ENCODE peak calls at places on chromosomes 12 and 14, in ten cellular contexts. One of them, this sample, is unnamed.

GRCh38 chr12:1605129-1606020 is 11.0 kb upstream of the FBXL14 start:
- DNase-seq in astrocyte: peak
- DNase-seq in spleen: peak
- DNase-seq in CD4-positive, alpha-beta T cell: peak
- DNase-seq in uterus: peak
- DNase-seq in H9: peak
- DNase-seq in testis: peak
- DNase-seq in right lobe of liver: peak
- DNase-seq in CD8-positive, alpha-beta T cell: peak
- DNase-seq in HepG2: peak
- DNase-seq in this sample: peak

GRCh38 chr12:121366063-121366459 is 13.8 kb upstream of the ANAPC5 start:
- DNase-seq in astrocyte: no peak
- DNase-seq in spleen: no peak
- DNase-seq in CD4-positive, alpha-beta T cell: no peak
- DNase-seq in uterus: no peak
- DNase-seq in H9: no peak
- DNase-seq in testis: no peak
- DNase-seq in right lobe of liver: no peak
- DNase-seq in CD8-positive, alpha-beta T cell: no peak
- DNase-seq in HepG2: no peak
- DNase-seq in this sample: no peak

GRCh38 chr12:82525616-82526015 is 161.1 kb upstream of the TMTC2 start:
- DNase-seq in astrocyte: no peak
- DNase-seq in spleen: no peak
- DNase-seq in CD4-positive, alpha-beta T cell: no peak
- DNase-seq in uterus: no peak
- DNase-seq in H9: no peak
- DNase-seq in testis: no peak
- DNase-seq in right lobe of liver: no peak
- DNase-seq in CD8-positive, alpha-beta T cell: no peak
- DNase-seq in HepG2: no peak
- DNase-seq in this sample: no peak

GRCh38 chr12:118015944-118016343 is 559 bp upstream of the RFC5 start:
- DNase-seq in astrocyte: no peak
- DNase-seq in spleen: no peak
- DNase-seq in CD4-positive, alpha-beta T cell: no peak
- DNase-seq in uterus: no peak
- DNase-seq in H9: no peak
- DNase-seq in testis: no peak
- DNase-seq in right lobe of liver: no peak
- DNase-seq in CD8-positive, alpha-beta T cell: no peak
- DNase-seq in HepG2: peak
- DNase-seq in this sample: no peak

GRCh38 chr14:90850487-90850886 is 34.3 kb upstream of the TTC7B start:
- DNase-seq in astrocyte: peak
- DNase-seq in spleen: no peak
- DNase-seq in CD4-positive, alpha-beta T cell: no peak
- DNase-seq in uterus: no peak
- DNase-seq in H9: peak
- DNase-seq in testis: no peak
- DNase-seq in right lobe of liver: no peak
- DNase-seq in CD8-positive, alpha-beta T cell: no peak
- DNase-seq in HepG2: peak
- DNase-seq in this sample: peak

GRCh38 chr14:34128665-34129064 is 177.8 kb upstream of the EGLN3 start:
- DNase-seq in astrocyte: no peak
- DNase-seq in spleen: no peak
- DNase-seq in CD4-positive, alpha-beta T cell: no peak
- DNase-seq in uterus: no peak
- DNase-seq in H9: no peak
- DNase-seq in testis: no peak
- DNase-seq in right lobe of liver: no peak
- DNase-seq in CD8-positive, alpha-beta T cell: no peak
- DNase-seq in HepG2: no peak
- DNase-seq in this sample: no peak

GRCh38 chr14:30551460-30551859 is 7.5 kb upstream of the G2E3 start:
- DNase-seq in astrocyte: no peak
- DNase-seq in spleen: no peak
- DNase-seq in CD4-positive, alpha-beta T cell: no peak
- DNase-seq in uterus: no peak
- DNase-seq in H9: no peak
- DNase-seq in testis: no peak
- DNase-seq in right lobe of liver: no peak
- DNase-seq in CD8-positive, alpha-beta T cell: no peak
- DNase-seq in HepG2: peak
- DNase-seq in this sample: no peak

GRCh38 chr12:112439769-112440168 is 21.0 kb downstream of the PTPN11 start:
- DNase-seq in astrocyte: no peak
- DNase-seq in spleen: no peak
- DNase-seq in CD4-positive, alpha-beta T cell: no peak
- DNase-seq in uterus: no peak
- DNase-seq in H9: no peak
- DNase-seq in testis: no peak
- DNase-seq in right lobe of liver: no peak
- DNase-seq in CD8-positive, alpha-beta T cell: no peak
- DNase-seq in HepG2: no peak
- DNase-seq in this sample: no peak

DNA sequence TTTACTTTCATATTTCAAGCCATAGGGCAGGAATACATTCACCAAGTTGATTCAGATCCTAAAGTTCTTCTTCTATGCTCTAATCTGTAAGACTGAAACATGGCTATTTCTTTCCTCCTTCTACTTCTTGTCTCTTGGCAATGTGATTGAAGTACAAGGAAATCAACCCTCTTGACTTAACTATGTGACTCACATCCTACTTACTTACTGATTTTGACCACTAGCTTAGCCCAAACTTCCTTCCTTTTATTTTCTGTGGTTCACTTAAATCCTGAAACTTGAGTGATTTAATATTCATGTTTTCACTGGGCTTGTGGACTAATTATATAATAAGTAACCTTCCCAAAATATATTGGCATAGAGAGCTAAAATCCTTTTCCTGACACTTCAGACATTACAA is 111.2 kb upstream of the NOVA1 start:
- DNase-seq in astrocyte: peak
- DNase-seq in spleen: no peak
- DNase-seq in CD4-positive, alpha-beta T cell: no peak
- DNase-seq in uterus: no peak
- DNase-seq in H9: no peak
- DNase-seq in testis: no peak
- DNase-seq in right lobe of liver: no peak
- DNase-seq in CD8-positive, alpha-beta T cell: no peak
- DNase-seq in HepG2: no peak
- DNase-seq in this sample: no peak
- H3K27ac ChIP-seq in astrocyte: no peak
- H3K27ac ChIP-seq in spleen: no peak
- H3K27ac ChIP-seq in CD4-positive, alpha-beta T cell: no peak
- H3K27ac ChIP-seq in uterus: no peak
- H3K27ac ChIP-seq in H9: no peak
- H3K27ac ChIP-seq in testis: no peak
- H3K27ac ChIP-seq in right lobe of liver: no peak
- H3K27ac ChIP-seq in CD8-positive, alpha-beta T cell: no peak
- H3K27ac ChIP-seq in HepG2: no peak
- H3K27ac ChIP-seq in this sample: no peak

GRCh38 chr12:54146506-54147145 is 42.2 kb downstream of the SMUG1 start:
- DNase-seq in astrocyte: no peak
- DNase-seq in spleen: no peak
- DNase-seq in CD4-positive, alpha-beta T cell: no peak
- DNase-seq in uterus: no peak
- DNase-seq in H9: no peak
- DNase-seq in testis: no peak
- DNase-seq in right lobe of liver: no peak
- DNase-seq in CD8-positive, alpha-beta T cell: no peak
- DNase-seq in HepG2: no peak
- DNase-seq in this sample: no peak

GRCh38 chr12:54148560-54149439 is 40.0 kb downstream of the SMUG1 start:
- DNase-seq in astrocyte: no peak
- DNase-seq in spleen: no peak
- DNase-seq in CD4-positive, alpha-beta T cell: no peak
- DNase-seq in uterus: no peak
- DNase-seq in H9: no peak
- DNase-seq in testis: no peak
- DNase-seq in right lobe of liver: no peak
- DNase-seq in CD8-positive, alpha-beta T cell: no peak
- DNase-seq in HepG2: no peak
- DNase-seq in this sample: no peak

GRCh38 chr12:54147606-54148005 is 41.2 kb downstream of the SMUG1 start:
- DNase-seq in astrocyte: no peak
- DNase-seq in spleen: no peak
- DNase-seq in CD4-positive, alpha-beta T cell: no peak
- DNase-seq in uterus: no peak
- DNase-seq in H9: no peak
- DNase-seq in testis: no peak
- DNase-seq in right lobe of liver: no peak
- DNase-seq in CD8-positive, alpha-beta T cell: no peak
- DNase-seq in HepG2: no peak
- DNase-seq in this sample: no peak

GRCh38 chr12:54145844-54146243 is 42.9 kb downstream of the SMUG1 start:
- DNase-seq in astrocyte: no peak
- DNase-seq in spleen: no peak
- DNase-seq in CD4-positive, alpha-beta T cell: no peak
- DNase-seq in uterus: no peak
- DNase-seq in H9: no peak
- DNase-seq in testis: no peak
- DNase-seq in right lobe of liver: no peak
- DNase-seq in CD8-positive, alpha-beta T cell: no peak
- DNase-seq in HepG2: no peak
- DNase-seq in this sample: no peak

DNA sequence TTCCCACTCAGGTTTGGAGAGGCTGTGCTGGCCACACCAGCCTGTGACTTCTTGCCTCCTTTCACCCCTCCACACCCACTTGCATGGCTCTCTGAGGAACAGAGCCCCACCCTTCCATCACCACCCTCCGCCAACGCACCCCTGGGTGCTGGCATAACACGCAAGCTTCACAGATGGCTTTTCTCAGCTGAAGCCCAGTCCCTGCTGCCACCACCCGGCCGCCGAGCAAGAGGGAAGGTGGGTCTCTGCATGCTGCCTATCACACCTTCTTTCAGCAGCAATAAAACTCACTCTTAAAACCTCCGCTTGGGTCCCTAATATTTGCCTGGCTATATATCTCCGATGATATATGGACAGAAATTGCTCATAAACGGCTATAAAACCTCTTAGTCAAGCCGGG is 41.6 kb downstream of the SMUG1 start:
- DNase-seq in astrocyte: no peak
- DNase-seq in spleen: no peak
- DNase-seq in CD4-positive, alpha-beta T cell: no peak
- DNase-seq in uterus: no peak
- DNase-seq in H9: no peak
- DNase-seq in testis: no peak
- DNase-seq in right lobe of liver: no peak
- DNase-seq in CD8-positive, alpha-beta T cell: no peak
- DNase-seq in HepG2: no peak
- DNase-seq in this sample: no peak
- TF ChIP-seq CTCF in astrocyte: no peak
- TF ChIP-seq CTCF in spleen: no peak
- TF ChIP-seq CTCF in CD4-positive, alpha-beta T cell: no peak
- TF ChIP-seq CTCF in uterus: no peak
- TF ChIP-seq CTCF in H9: no peak
- TF ChIP-seq CTCF in testis: no peak
- TF ChIP-seq CTCF in right lobe of liver: no peak
- TF ChIP-seq CTCF in CD8-positive, alpha-beta T cell: no peak
- TF ChIP-seq CTCF in HepG2: peak
- TF ChIP-seq CTCF in this sample: no peak

GRCh38 chr12:13836116-13836515 is 145.3 kb downstream of the GRIN2B start:
- DNase-seq in astrocyte: no peak
- DNase-seq in spleen: no peak
- DNase-seq in CD4-positive, alpha-beta T cell: no peak
- DNase-seq in uterus: no peak
- DNase-seq in H9: no peak
- DNase-seq in testis: no peak
- DNase-seq in right lobe of liver: no peak
- DNase-seq in CD8-positive, alpha-beta T cell: no peak
- DNase-seq in HepG2: no peak
- DNase-seq in this sample: no peak

GRCh38 chr12:13835657-13836056 is 145.7 kb downstream of the GRIN2B start:
- DNase-seq in astrocyte: no peak
- DNase-seq in spleen: no peak
- DNase-seq in CD4-positive, alpha-beta T cell: no peak
- DNase-seq in uterus: no peak
- DNase-seq in H9: no peak
- DNase-seq in testis: no peak
- DNase-seq in right lobe of liver: no peak
- DNase-seq in CD8-positive, alpha-beta T cell: no peak
- DNase-seq in HepG2: no peak
- DNase-seq in this sample: no peak

GRCh38 chr12:13841358-13841757 is 140.0 kb downstream of the GRIN2B start:
- DNase-seq in astrocyte: no peak
- DNase-seq in spleen: no peak
- DNase-seq in CD4-positive, alpha-beta T cell: no peak
- DNase-seq in uterus: no peak
- DNase-seq in H9: no peak
- DNase-seq in testis: no peak
- DNase-seq in right lobe of liver: no peak
- DNase-seq in CD8-positive, alpha-beta T cell: no peak
- DNase-seq in HepG2: no peak
- DNase-seq in this sample: no peak

GRCh38 chr12:13843841-13844240 is 137.6 kb downstream of the GRIN2B start:
- DNase-seq in astrocyte: no peak
- DNase-seq in spleen: no peak
- DNase-seq in CD4-positive, alpha-beta T cell: no peak
- DNase-seq in uterus: no peak
- DNase-seq in H9: no peak
- DNase-seq in testis: no peak
- DNase-seq in right lobe of liver: no peak
- DNase-seq in CD8-positive, alpha-beta T cell: no peak
- DNase-seq in HepG2: no peak
- DNase-seq in this sample: no peak

DNA sequence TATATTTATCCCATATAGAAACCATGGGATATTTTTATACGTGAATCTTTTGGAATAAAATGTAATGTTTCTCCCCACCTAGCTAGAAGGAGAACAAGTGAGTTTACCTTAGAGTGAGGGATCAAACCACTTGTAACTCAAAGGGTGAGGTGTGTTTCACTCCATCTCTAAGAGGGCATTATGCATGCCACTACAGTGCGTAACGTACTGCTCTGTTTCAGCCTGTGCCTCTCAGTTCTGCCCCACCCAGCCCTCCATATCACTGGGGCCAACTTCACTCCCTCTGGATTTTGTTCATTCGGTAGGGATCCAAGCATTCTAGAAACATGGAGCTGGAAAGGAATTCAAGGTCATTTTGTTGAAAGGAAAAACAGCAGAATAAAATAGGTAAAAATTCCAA is 141.5 kb downstream of the GRIN2B start:
- DNase-seq in astrocyte: no peak
- DNase-seq in spleen: no peak
- DNase-seq in CD4-positive, alpha-beta T cell: no peak
- DNase-seq in uterus: no peak
- DNase-seq in H9: no peak
- DNase-seq in testis: no peak
- DNase-seq in right lobe of liver: no peak
- DNase-seq in CD8-positive, alpha-beta T cell: no peak
- DNase-seq in HepG2: no peak
- DNase-seq in this sample: no peak
- H3K27ac ChIP-seq in astrocyte: no peak
- H3K27ac ChIP-seq in spleen: no peak
- H3K27ac ChIP-seq in CD4-positive, alpha-beta T cell: no peak
- H3K27ac ChIP-seq in uterus: no peak
- H3K27ac ChIP-seq in H9: no peak
- H3K27ac ChIP-seq in testis: no peak
- H3K27ac ChIP-seq in right lobe of liver: no peak
- H3K27ac ChIP-seq in CD8-positive, alpha-beta T cell: no peak
- H3K27ac ChIP-seq in HepG2: no peak
- H3K27ac ChIP-seq in this sample: no peak

GRCh38 chr12:74317078-74317581 is 220.5 kb upstream of the ATXN7L3B start:
- DNase-seq in astrocyte: peak
- DNase-seq in spleen: no peak
- DNase-seq in CD4-positive, alpha-beta T cell: no peak
- DNase-seq in uterus: peak
- DNase-seq in H9: peak
- DNase-seq in testis: peak
- DNase-seq in right lobe of liver: no peak
- DNase-seq in CD8-positive, alpha-beta T cell: no peak
- DNase-seq in HepG2: no peak
- DNase-seq in this sample: peak
- TF ChIP-seq CTCF in astrocyte: peak
- TF ChIP-seq CTCF in spleen: no peak
- TF ChIP-seq CTCF in CD4-positive, alpha-beta T cell: no peak
- TF ChIP-seq CTCF in uterus: peak
- TF ChIP-seq CTCF in H9: peak
- TF ChIP-seq CTCF in testis: no peak
- TF ChIP-seq CTCF in right lobe of liver: no peak
- TF ChIP-seq CTCF in CD8-positive, alpha-beta T cell: no peak
- TF ChIP-seq CTCF in HepG2: peak
- TF ChIP-seq CTCF in this sample: no peak